ENCODE peak calls at places on chromosomes 6 and 20, in four cellular contexts. O is GM12865, L is naive B cell, B is skeletal muscle cell. Y is an unnamed sample.

GRCh38 chr6:82843291-82843885 is 222.3 kb downstream of the UBE3D start:
- DNase-seq in O (no peak), L (no peak), B (no peak), Y (no peak)

GRCh38 chr6:47188588-47189021 is 121.1 kb downstream of the TNFRSF21 start:
- DNase-seq in L (no peak), B (no peak), O (no peak), Y (peak; percentile 81)

GRCh38 chr6:144559865-144560603 is 274.9 kb downstream of the UTRN start:
- DNase-seq in L (no peak), B (no peak), O (no peak), Y (no peak)

GRCh38 chr20:665276-665675 is 10.3 kb downstream of the SCRT2 start:
- DNase-seq in O (no peak), B (no peak), L (no peak), Y (no peak)

GRCh38 chr20:48451401-48451800 is 376.4 kb downstream of the PREX1 start:
- DNase-seq in L (no peak), B (no peak), O (no peak), Y (no peak)

GRCh38 chr20:61874421-61875068 is 191.1 kb downstream of the TAF4 start:
- DNase-seq in L (no peak), O (no peak), B (no peak), Y (no peak)

GRCh38 chr6:7851780-7852179 is 58.8 kb downstream of the TXNDC5 start:
- DNase-seq in L (no peak), O (no peak), B (no peak), Y (no peak)

GRCh38 chr6:160737934-160738333 is 35.9 kb downstream of the PLG start:
- DNase-seq in L (no peak), O (no peak), B (no peak), Y (no peak)

GRCh38 chr6:11023032-11023431 is 21.1 kb downstream of the ELOVL2 start:
- DNase-seq in B (no peak), L (no peak), O (no peak), Y (no peak)

GRCh38 chr20:59043698-59044097 is 1.1 kb upstream of the PRELID3B start:
- DNase-seq in B (no peak), O (peak; percentile 21), L (peak; percentile 0), Y (no peak)

GRCh38 chr20:24098886-24099285 is 110.3 kb upstream of the GGTLC1 start:
- DNase-seq in O (no peak), B (no peak), L (no peak), Y (no peak)

GRCh38 chr20:39445095-39445494 is 483.0 kb downstream of the DHX35 start:
- DNase-seq in B (no peak), L (no peak), O (no peak), Y (no peak)

GRCh38 chr6:33907227-33907626 is 103.4 kb upstream of the MLN start:
- DNase-seq in B (no peak), L (no peak), O (no peak), Y (no peak)

GRCh38 chr6:35496851-35497570 is at the start of gene TEAD3:
- DNase-seq in B (no peak), O (peak; percentile 31), L (peak; percentile 62), Y (peak; percentile 67)

GRCh38 chr20:43514062-43514971 is 6.8 kb downstream of the L3MBTL1 start:
- DNase-seq in B (peak; percentile 90), L (peak; percentile 94), O (peak; percentile 99), Y (peak; percentile 99)

GRCh38 chr6:308307-308706 is 16.0 kb downstream of the DUSP22 start:
- DNase-seq in O (no peak), L (no peak), B (no peak), Y (no peak)

GRCh38 chr6:9467746-9468145 is 947.1 kb downstream of the TFAP2A start:
- DNase-seq in B (peak; percentile 60), O (no peak), L (no peak), Y (no peak)

GRCh38 chr6:28738396-28738765 is 185.4 kb downstream of the TRIM27 start:
- DNase-seq in B (no peak), O (no peak), L (no peak), Y (no peak)

GRCh38 chr6:132054525-132054924 is 103.4 kb upstream of the CCN2 start:
- DNase-seq in B (peak; percentile 62), O (no peak), L (no peak), Y (no peak)

GRCh38 chr6:128655978-128656498 is 135.6 kb upstream of the PTPRK start:
- DNase-seq in L (no peak), O (peak; percentile 68), B (peak; percentile 86), Y (no peak)

GRCh38 chr6:19857139-19857538 is 20.0 kb downstream of the ID4 start:
- DNase-seq in O (no peak), L (no peak), B (no peak), Y (no peak)

GRCh38 chr6:128029841-128030240 is 129.0 kb upstream of the THEMIS start:
- DNase-seq in L (no peak), O (no peak), B (no peak), Y (no peak)

GRCh38 chr6:21103626-21104224 is 489.8 kb upstream of the SOX4 start:
- DNase-seq in B (no peak), L (no peak), O (no peak), Y (no peak)

GRCh38 chr6:135880066-135880972 is 28.8 kb downstream of the PDE7B start:
- DNase-seq in L (peak; percentile 72), O (peak; percentile 77), B (peak; percentile 82), Y (no peak)

GRCh38 chr20:1932971-1933370 is 37.8 kb downstream of the SIRPA start:
- DNase-seq in L (no peak), B (no peak), O (no peak), Y (no peak)

GRCh38 chr20:32479012-32479411 is 106.1 kb downstream of the NOL4L start:
- DNase-seq in O (no peak), B (no peak), L (no peak), Y (no peak)

GRCh38 chr6:26301638-26302037 is 63.4 kb upstream of the BTN3A2 start:
- DNase-seq in B (no peak), O (peak; percentile 21), L (no peak), Y (no peak)

GRCh38 chr20:58438970-58439808 is 50.2 kb downstream of the VAPB start:
- DNase-seq in B (no peak), L (no peak), O (no peak), Y (no peak)

Y was measured in left colon.